ENCODE peak calls at places on chromosomes 16 and 17, in six cellular contexts. One of them, this sample, is unnamed.

GRCh38 chr17:32142857-32143524 is 689 bp downstream of the RHOT1 start:
- DNase-seq in neural crest cell: peak
- DNase-seq in left ventricle myocardium inferior: peak
- DNase-seq in CD4-positive, alpha-beta T cell: no peak
- DNase-seq in osteoblast: peak
- DNase-seq in stimulated activated CD4-positive, alpha-beta T cell treated with anti-CD3 and anti-CD28 coated beads, Interleukin-1b, Interleukin-23, amount 100 ng/mL, for 4 hours: peak
- DNase-seq in this sample: no peak

GRCh38 chr17:49775546-49776260 is 11.8 kb upstream of the FAM117A start:
- DNase-seq in neural crest cell: no peak
- DNase-seq in CD4-positive, alpha-beta T cell: no peak
- DNase-seq in osteoblast: no peak
- DNase-seq in stimulated activated CD4-positive, alpha-beta T cell treated with anti-CD3 and anti-CD28 coated beads, Interleukin-1b, Interleukin-23, amount 100 ng/mL, for 4 hours: no peak
- DNase-seq in left ventricle myocardium inferior: no peak
- DNase-seq in this sample: no peak

GRCh38 chr17:17609121-17609520 is 17.6 kb upstream of the PEMT start:
- DNase-seq in CD4-positive, alpha-beta T cell: no peak
- DNase-seq in neural crest cell: no peak
- DNase-seq in osteoblast: no peak
- DNase-seq in stimulated activated CD4-positive, alpha-beta T cell treated with anti-CD3 and anti-CD28 coated beads, Interleukin-1b, Interleukin-23, amount 100 ng/mL, for 4 hours: no peak
- DNase-seq in left ventricle myocardium inferior: no peak
- DNase-seq in this sample: no peak

GRCh38 chr17:76473541-76473985 is 6.2 kb downstream of the AANAT start:
- DNase-seq in CD4-positive, alpha-beta T cell: no peak
- DNase-seq in stimulated activated CD4-positive, alpha-beta T cell treated with anti-CD3 and anti-CD28 coated beads, Interleukin-1b, Interleukin-23, amount 100 ng/mL, for 4 hours: no peak
- DNase-seq in neural crest cell: peak
- DNase-seq in left ventricle myocardium inferior: no peak
- DNase-seq in osteoblast: peak
- DNase-seq in this sample: no peak

GRCh38 chr16:68737046-68737729 is at the start of gene CDH1:
- DNase-seq in stimulated activated CD4-positive, alpha-beta T cell treated with anti-CD3 and anti-CD28 coated beads, Interleukin-1b, Interleukin-23, amount 100 ng/mL, for 4 hours: peak
- DNase-seq in left ventricle myocardium inferior: no peak
- DNase-seq in CD4-positive, alpha-beta T cell: no peak
- DNase-seq in osteoblast: peak
- DNase-seq in neural crest cell: no peak
- DNase-seq in this sample: no peak

GRCh38 chr17:39527220-39527813 is 66.0 kb downstream of the CDK12 start:
- DNase-seq in neural crest cell: no peak
- DNase-seq in osteoblast: no peak
- DNase-seq in CD4-positive, alpha-beta T cell: no peak
- DNase-seq in stimulated activated CD4-positive, alpha-beta T cell treated with anti-CD3 and anti-CD28 coated beads, Interleukin-1b, Interleukin-23, amount 100 ng/mL, for 4 hours: no peak
- DNase-seq in left ventricle myocardium inferior: no peak
- DNase-seq in this sample: peak

GRCh38 chr17:77609553-77610517 is 348.7 kb upstream of the TNRC6C start:
- DNase-seq in stimulated activated CD4-positive, alpha-beta T cell treated with anti-CD3 and anti-CD28 coated beads, Interleukin-1b, Interleukin-23, amount 100 ng/mL, for 4 hours: peak
- DNase-seq in neural crest cell: no peak
- DNase-seq in osteoblast: no peak
- DNase-seq in left ventricle myocardium inferior: no peak
- DNase-seq in CD4-positive, alpha-beta T cell: peak
- DNase-seq in this sample: peak

GRCh38 chr16:84330685-84331050 is 36.0 kb downstream of the WFDC1 start:
- DNase-seq in osteoblast: no peak
- DNase-seq in stimulated activated CD4-positive, alpha-beta T cell treated with anti-CD3 and anti-CD28 coated beads, Interleukin-1b, Interleukin-23, amount 100 ng/mL, for 4 hours: no peak
- DNase-seq in neural crest cell: no peak
- DNase-seq in left ventricle myocardium inferior: no peak
- DNase-seq in CD4-positive, alpha-beta T cell: no peak
- DNase-seq in this sample: no peak

GRCh38 chr16:80300876-80301275 is 239.9 kb upstream of the DYNLRB2 start:
- DNase-seq in CD4-positive, alpha-beta T cell: no peak
- DNase-seq in left ventricle myocardium inferior: no peak
- DNase-seq in osteoblast: peak
- DNase-seq in stimulated activated CD4-positive, alpha-beta T cell treated with anti-CD3 and anti-CD28 coated beads, Interleukin-1b, Interleukin-23, amount 100 ng/mL, for 4 hours: no peak
- DNase-seq in neural crest cell: no peak
- DNase-seq in this sample: no peak

GRCh38 chr16:78134944-78135619 is 35.6 kb downstream of the WWOX start:
- DNase-seq in stimulated activated CD4-positive, alpha-beta T cell treated with anti-CD3 and anti-CD28 coated beads, Interleukin-1b, Interleukin-23, amount 100 ng/mL, for 4 hours: no peak
- DNase-seq in CD4-positive, alpha-beta T cell: no peak
- DNase-seq in left ventricle myocardium inferior: no peak
- DNase-seq in osteoblast: no peak
- DNase-seq in neural crest cell: no peak
- DNase-seq in this sample: no peak

GRCh38 chr16:81106826-81107503 is 10.8 kb upstream of the GCSH start:
- DNase-seq in left ventricle myocardium inferior: no peak
- DNase-seq in stimulated activated CD4-positive, alpha-beta T cell treated with anti-CD3 and anti-CD28 coated beads, Interleukin-1b, Interleukin-23, amount 100 ng/mL, for 4 hours: no peak
- DNase-seq in neural crest cell: no peak
- DNase-seq in CD4-positive, alpha-beta T cell: no peak
- DNase-seq in osteoblast: peak
- DNase-seq in this sample: no peak

GRCh38 chr17:17056167-17056562 is 13.9 kb downstream of the MPRIP start:
- DNase-seq in CD4-positive, alpha-beta T cell: no peak
- DNase-seq in left ventricle myocardium inferior: no peak
- DNase-seq in osteoblast: peak
- DNase-seq in neural crest cell: no peak
- DNase-seq in stimulated activated CD4-positive, alpha-beta T cell treated with anti-CD3 and anti-CD28 coated beads, Interleukin-1b, Interleukin-23, amount 100 ng/mL, for 4 hours: no peak
- DNase-seq in this sample: no peak

GRCh38 chr17:27649929-27650328 is 18.9 kb downstream of the LGALS9 start:
- DNase-seq in osteoblast: peak
- DNase-seq in neural crest cell: no peak
- DNase-seq in stimulated activated CD4-positive, alpha-beta T cell treated with anti-CD3 and anti-CD28 coated beads, Interleukin-1b, Interleukin-23, amount 100 ng/mL, for 4 hours: no peak
- DNase-seq in CD4-positive, alpha-beta T cell: no peak
- DNase-seq in left ventricle myocardium inferior: peak
- DNase-seq in this sample: peak

GRCh38 chr16:67006930-67007658 is 18.7 kb downstream of the CES4A start:
- DNase-seq in CD4-positive, alpha-beta T cell: no peak
- DNase-seq in stimulated activated CD4-positive, alpha-beta T cell treated with anti-CD3 and anti-CD28 coated beads, Interleukin-1b, Interleukin-23, amount 100 ng/mL, for 4 hours: no peak
- DNase-seq in neural crest cell: no peak
- DNase-seq in left ventricle myocardium inferior: no peak
- DNase-seq in osteoblast: peak
- DNase-seq in this sample: no peak

GRCh38 chr17:44205962-44206824 is 6.5 kb upstream of the ATXN7L3 start:
- DNase-seq in osteoblast: peak
- DNase-seq in left ventricle myocardium inferior: no peak
- DNase-seq in CD4-positive, alpha-beta T cell: no peak
- DNase-seq in stimulated activated CD4-positive, alpha-beta T cell treated with anti-CD3 and anti-CD28 coated beads, Interleukin-1b, Interleukin-23, amount 100 ng/mL, for 4 hours: no peak
- DNase-seq in neural crest cell: no peak
- DNase-seq in this sample: no peak

GRCh38 chr17:58710948-58711552 is 18.6 kb downstream of the RAD51C start:
- DNase-seq in left ventricle myocardium inferior: no peak
- DNase-seq in stimulated activated CD4-positive, alpha-beta T cell treated with anti-CD3 and anti-CD28 coated beads, Interleukin-1b, Interleukin-23, amount 100 ng/mL, for 4 hours: no peak
- DNase-seq in CD4-positive, alpha-beta T cell: peak
- DNase-seq in neural crest cell: peak
- DNase-seq in osteoblast: peak
- DNase-seq in this sample: peak

GRCh38 chr17:78739331-78739853 is 42.7 kb downstream of the CYTH1 start:
- DNase-seq in CD4-positive, alpha-beta T cell: no peak
- DNase-seq in left ventricle myocardium inferior: no peak
- DNase-seq in stimulated activated CD4-positive, alpha-beta T cell treated with anti-CD3 and anti-CD28 coated beads, Interleukin-1b, Interleukin-23, amount 100 ng/mL, for 4 hours: no peak
- DNase-seq in neural crest cell: no peak
- DNase-seq in osteoblast: no peak
- DNase-seq in this sample: no peak

GRCh38 chr17:79444226-79444625 is 166.6 kb downstream of the RBFOX3 start:
- DNase-seq in CD4-positive, alpha-beta T cell: no peak
- DNase-seq in left ventricle myocardium inferior: no peak
- DNase-seq in stimulated activated CD4-positive, alpha-beta T cell treated with anti-CD3 and anti-CD28 coated beads, Interleukin-1b, Interleukin-23, amount 100 ng/mL, for 4 hours: no peak
- DNase-seq in neural crest cell: no peak
- DNase-seq in osteoblast: no peak
- DNase-seq in this sample: no peak

GRCh38 chr17:78227455-78227916 is 3.9 kb upstream of the TMEM235 start:
- DNase-seq in stimulated activated CD4-positive, alpha-beta T cell treated with anti-CD3 and anti-CD28 coated beads, Interleukin-1b, Interleukin-23, amount 100 ng/mL, for 4 hours: no peak
- DNase-seq in left ventricle myocardium inferior: no peak
- DNase-seq in osteoblast: peak
- DNase-seq in neural crest cell: no peak
- DNase-seq in CD4-positive, alpha-beta T cell: no peak
- DNase-seq in this sample: peak

GRCh38 chr17:17379197-17379991 is 76.2 kb downstream of the NT5M start:
- DNase-seq in stimulated activated CD4-positive, alpha-beta T cell treated with anti-CD3 and anti-CD28 coated beads, Interleukin-1b, Interleukin-23, amount 100 ng/mL, for 4 hours: no peak
- DNase-seq in left ventricle myocardium inferior: no peak
- DNase-seq in neural crest cell: no peak
- DNase-seq in CD4-positive, alpha-beta T cell: no peak
- DNase-seq in osteoblast: peak
- DNase-seq in this sample: peak

GRCh38 chr16:58426960-58427359 is 34.7 kb downstream of the GINS3 start:
- DNase-seq in neural crest cell: no peak
- DNase-seq in left ventricle myocardium inferior: peak
- DNase-seq in stimulated activated CD4-positive, alpha-beta T cell treated with anti-CD3 and anti-CD28 coated beads, Interleukin-1b, Interleukin-23, amount 100 ng/mL, for 4 hours: no peak
- DNase-seq in CD4-positive, alpha-beta T cell: no peak
- DNase-seq in osteoblast: no peak
- DNase-seq in this sample: peak

GRCh38 chr17:78142113-78142861 is 3.9 kb upstream of the C17orf99 start:
- DNase-seq in stimulated activated CD4-positive, alpha-beta T cell treated with anti-CD3 and anti-CD28 coated beads, Interleukin-1b, Interleukin-23, amount 100 ng/mL, for 4 hours: no peak
- DNase-seq in left ventricle myocardium inferior: no peak
- DNase-seq in neural crest cell: no peak
- DNase-seq in CD4-positive, alpha-beta T cell: no peak
- DNase-seq in osteoblast: peak
- DNase-seq in this sample: no peak

GRCh38 chr17:63433746-63434591 is 12.1 kb downstream of the CYB561 start:
- DNase-seq in osteoblast: peak
- DNase-seq in left ventricle myocardium inferior: peak
- DNase-seq in stimulated activated CD4-positive, alpha-beta T cell treated with anti-CD3 and anti-CD28 coated beads, Interleukin-1b, Interleukin-23, amount 100 ng/mL, for 4 hours: no peak
- DNase-seq in neural crest cell: no peak
- DNase-seq in CD4-positive, alpha-beta T cell: no peak
- DNase-seq in this sample: no peak

GRCh38 chr17:29240477-29240876 is 6.2 kb upstream of the CRYBA1 start:
- DNase-seq in neural crest cell: no peak
- DNase-seq in stimulated activated CD4-positive, alpha-beta T cell treated with anti-CD3 and anti-CD28 coated beads, Interleukin-1b, Interleukin-23, amount 100 ng/mL, for 4 hours: no peak
- DNase-seq in osteoblast: no peak
- DNase-seq in CD4-positive, alpha-beta T cell: no peak
- DNase-seq in left ventricle myocardium inferior: no peak
- DNase-seq in this sample: no peak

GRCh38 chr16:49575352-49576172 is 202.0 kb downstream of the C16orf78 start:
- DNase-seq in stimulated activated CD4-positive, alpha-beta T cell treated with anti-CD3 and anti-CD28 coated beads, Interleukin-1b, Interleukin-23, amount 100 ng/mL, for 4 hours: no peak
- DNase-seq in CD4-positive, alpha-beta T cell: no peak
- DNase-seq in left ventricle myocardium inferior: peak
- DNase-seq in neural crest cell: no peak
- DNase-seq in osteoblast: no peak
- DNase-seq in this sample: peak

GRCh38 chr17:74435775-74436359 is 4.0 kb downstream of the GPRC5C start:
- DNase-seq in left ventricle myocardium inferior: no peak
- DNase-seq in osteoblast: peak
- DNase-seq in stimulated activated CD4-positive, alpha-beta T cell treated with anti-CD3 and anti-CD28 coated beads, Interleukin-1b, Interleukin-23, amount 100 ng/mL, for 4 hours: no peak
- DNase-seq in CD4-positive, alpha-beta T cell: no peak
- DNase-seq in neural crest cell: no peak
- DNase-seq in this sample: no peak

GRCh38 chr17:67156269-67157199 is 88.5 kb downstream of the HELZ start:
- DNase-seq in neural crest cell: no peak
- DNase-seq in left ventricle myocardium inferior: no peak
- DNase-seq in CD4-positive, alpha-beta T cell: no peak
- DNase-seq in osteoblast: no peak
- DNase-seq in stimulated activated CD4-positive, alpha-beta T cell treated with anti-CD3 and anti-CD28 coated beads, Interleukin-1b, Interleukin-23, amount 100 ng/mL, for 4 hours: no peak
- DNase-seq in this sample: no peak

GRCh38 chr17:32962320-32962707 is 29.3 kb upstream of the SPACA3 start:
- DNase-seq in CD4-positive, alpha-beta T cell: no peak
- DNase-seq in osteoblast: no peak
- DNase-seq in stimulated activated CD4-positive, alpha-beta T cell treated with anti-CD3 and anti-CD28 coated beads, Interleukin-1b, Interleukin-23, amount 100 ng/mL, for 4 hours: no peak
- DNase-seq in neural crest cell: no peak
- DNase-seq in left ventricle myocardium inferior: no peak
- DNase-seq in this sample: no peak

GRCh38 chr17:81652901-81653771 is 3.2 kb downstream of the PDE6G start:
- DNase-seq in stimulated activated CD4-positive, alpha-beta T cell treated with anti-CD3 and anti-CD28 coated beads, Interleukin-1b, Interleukin-23, amount 100 ng/mL, for 4 hours: no peak
- DNase-seq in neural crest cell: no peak
- DNase-seq in left ventricle myocardium inferior: no peak
- DNase-seq in osteoblast: peak
- DNase-seq in CD4-positive, alpha-beta T cell: no peak
- DNase-seq in this sample: no peak

GRCh38 chr16:424623-425081 is 797 bp upstream of the RAB11FIP3 start:
- DNase-seq in CD4-positive, alpha-beta T cell: no peak
- DNase-seq in osteoblast: peak
- DNase-seq in stimulated activated CD4-positive, alpha-beta T cell treated with anti-CD3 and anti-CD28 coated beads, Interleukin-1b, Interleukin-23, amount 100 ng/mL, for 4 hours: no peak
- DNase-seq in neural crest cell: no peak
- DNase-seq in left ventricle myocardium inferior: peak
- DNase-seq in this sample: peak

GRCh38 chr17:75370288-75370687 is 35.2 kb downstream of the GRB2 start:
- DNase-seq in CD4-positive, alpha-beta T cell: no peak
- DNase-seq in left ventricle myocardium inferior: peak
- DNase-seq in neural crest cell: no peak
- DNase-seq in stimulated activated CD4-positive, alpha-beta T cell treated with anti-CD3 and anti-CD28 coated beads, Interleukin-1b, Interleukin-23, amount 100 ng/mL, for 4 hours: no peak
- DNase-seq in osteoblast: no peak
- DNase-seq in this sample: peak

GRCh38 chr17:63692195-63692816 is 7.6 kb downstream of the LIMD2 start:
- DNase-seq in neural crest cell: no peak
- DNase-seq in stimulated activated CD4-positive, alpha-beta T cell treated with anti-CD3 and anti-CD28 coated beads, Interleukin-1b, Interleukin-23, amount 100 ng/mL, for 4 hours: no peak
- DNase-seq in CD4-positive, alpha-beta T cell: no peak
- DNase-seq in left ventricle myocardium inferior: no peak
- DNase-seq in osteoblast: peak
- DNase-seq in this sample: no peak

GRCh38 chr16:89536371-89536770 is 24.1 kb upstream of the RPL13 start:
- DNase-seq in CD4-positive, alpha-beta T cell: no peak
- DNase-seq in stimulated activated CD4-positive, alpha-beta T cell treated with anti-CD3 and anti-CD28 coated beads, Interleukin-1b, Interleukin-23, amount 100 ng/mL, for 4 hours: no peak
- DNase-seq in osteoblast: peak
- DNase-seq in neural crest cell: no peak
- DNase-seq in left ventricle myocardium inferior: no peak
- DNase-seq in this sample: no peak

GRCh38 chr16:59605706-59606105 is 871.6 kb upstream of the GOT2 start:
- DNase-seq in osteoblast: no peak
- DNase-seq in neural crest cell: no peak
- DNase-seq in left ventricle myocardium inferior: no peak
- DNase-seq in CD4-positive, alpha-beta T cell: no peak
- DNase-seq in stimulated activated CD4-positive, alpha-beta T cell treated with anti-CD3 and anti-CD28 coated beads, Interleukin-1b, Interleukin-23, amount 100 ng/mL, for 4 hours: no peak
- DNase-seq in this sample: no peak